ENCODE peak calls at places on chromosomes 1 and 21, in eight cellular contexts. F is heart left ventricle; Y is left ventricle myocardium inferior; T is epithelial cell of prostate; C is stimulated activated CD4-positive, alpha-beta T cell treated with anti-CD3 and anti-CD28 coated beads, Interleukin-4, amount 100 ng/mL, for 48 hours; Z is endothelial cell; M is GM12865; H is naive thymus-derived CD4-positive, alpha-beta T cell. V is an unnamed sample.

GRCh38 chr1:44835738-44836675 is 7.0 kb downstream of the PTCH2 start:
- DNase-seq in T (no peak), M (peak), Y (peak), H (peak), C (peak), Z (peak), F (peak), V (peak)

GRCh38 chr1:207868252-207868768 is 42.6 kb downstream of the CD34 start:
- DNase-seq in F (peak), Y (peak), H (peak), T (no peak), M (peak), C (no peak), Z (no peak), V (peak)

GRCh38 chr1:94805912-94806311 is 14.2 kb upstream of the SLC44A3 start:
- DNase-seq in F (peak), C (peak), T (no peak), H (peak), Z (peak), M (peak), Y (no peak), V (peak)

GRCh38 chr1:111242805-111243523 is 15.5 kb downstream of the CHI3L2 start:
- DNase-seq in F (no peak), T (no peak), M (no peak), C (no peak), Y (peak), Z (no peak), H (no peak), V (no peak)

GRCh38 chr1:183087001-183087400 is 63.8 kb downstream of the LAMC1 start:
- DNase-seq in M (no peak), Z (no peak), F (no peak), C (no peak), Y (no peak), H (no peak), T (peak), V (no peak)

GRCh38 chr1:223811634-223812101 is 34.1 kb downstream of the TP53BP2 start:
- DNase-seq in T (no peak), F (no peak), H (peak), Y (no peak), Z (no peak), C (no peak), M (peak), V (peak)

GRCh38 chr1:113871597-113872113 is at the start of gene PTPN22:
- DNase-seq in M (peak), T (peak), F (no peak), H (peak), C (peak), Y (no peak), Z (no peak), V (no peak)

GRCh38 chr1:183180213-183180612 is 5.9 kb upstream of the LAMC2 start:
- DNase-seq in F (no peak), Z (no peak), M (peak), C (no peak), H (no peak), Y (no peak), T (no peak), V (peak)

GRCh38 chr1:53198241-53198651 is 1.6 kb downstream of the CPT2 start:
- DNase-seq in C (no peak), M (no peak), T (no peak), F (no peak), H (no peak), Y (no peak), Z (no peak), V (peak)

GRCh38 chr1:205454903-205455335 is 926 bp downstream of the BLACAT1 start:
- DNase-seq in T (no peak), H (no peak), Z (no peak), Y (no peak), M (no peak), C (no peak), F (no peak), V (peak)

GRCh38 chr1:151837197-151837596 is 2.4 kb downstream of the C2CD4D start:
- DNase-seq in Y (no peak), F (peak), C (no peak), Z (no peak), T (no peak), H (no peak), M (no peak), V (no peak)

GRCh38 chr21:39535646-39536437 is 76.9 kb upstream of the B3GALT5 start:
- DNase-seq in M (no peak), Y (no peak), C (no peak), H (no peak), Z (no peak), F (no peak), T (no peak), V (no peak)

GRCh38 chr1:210232524-210233215 is at the start of gene SERTAD4:
- DNase-seq in T (peak), Y (peak), M (no peak), F (peak), Z (peak), C (no peak), H (no peak), V (peak)

GRCh38 chr1:26405281-26405915 is 5.2 kb upstream of the LIN28A start:
- DNase-seq in Z (no peak), C (no peak), M (no peak), T (no peak), Y (no peak), F (no peak), H (no peak), V (no peak)

GRCh38 chr21:16851054-16851453 is 661.8 kb upstream of the CXADR start:
- DNase-seq in Y (no peak), T (no peak), H (no peak), C (no peak), M (no peak), F (no peak), Z (no peak), V (no peak)

GRCh38 chr1:9352364-9353140 is 59.9 kb downstream of the SPSB1 start:
- DNase-seq in F (no peak), T (no peak), C (no peak), M (no peak), Z (peak), H (no peak), Y (no peak), V (no peak)

GRCh38 chr1:27601771-27602509 is 2.0 kb downstream of the AHDC1 start:
- DNase-seq in Y (peak), H (no peak), T (no peak), C (no peak), M (no peak), Z (peak), F (peak), V (no peak)

GRCh38 chr21:40602105-40602504 is 244.9 kb downstream of the DSCAM start:
- DNase-seq in Y (no peak), T (no peak), C (no peak), H (no peak), Z (no peak), M (no peak), F (no peak), V (no peak)

GRCh38 chr1:47186267-47187185 is 3.3 kb downstream of the PDZK1IP1 start:
- DNase-seq in F (no peak), Z (no peak), M (no peak), C (no peak), Y (no peak), T (no peak), H (no peak), V (no peak)

GRCh38 chr1:184686540-184686939 is 68.1 kb downstream of the EDEM3 start:
- DNase-seq in C (no peak), Z (no peak), M (no peak), F (no peak), Y (no peak), H (no peak), T (no peak), V (peak)

GRCh38 chr1:88640060-88640459 is 44.0 kb upstream of the PKN2 start:
- DNase-seq in Z (no peak), T (no peak), Y (no peak), H (no peak), M (no peak), F (no peak), C (no peak), V (no peak)

GRCh38 chr1:98940680-98941079 is 64.0 kb downstream of the PLPPR5 start:
- DNase-seq in F (no peak), T (peak), C (no peak), M (no peak), H (no peak), Y (no peak), Z (no peak), V (peak)

GRCh38 chr1:38296047-38296446 is 249.5 kb upstream of the POU3F1 start:
- DNase-seq in C (no peak), Z (no peak), F (no peak), H (no peak), T (no peak), Y (no peak), M (no peak), V (no peak)

GRCh38 chr1:18941221-18942141 is 15.0 kb downstream of the IFFO2 start:
- DNase-seq in T (peak), Z (no peak), Y (no peak), H (no peak), F (no peak), C (no peak), M (no peak), V (peak)

GRCh38 chr1:207910678-207911354 is at the start of gene CD34:
- DNase-seq in Z (peak), T (no peak), F (peak), H (no peak), M (no peak), Y (peak), C (peak), V (peak)

GRCh38 chr1:244353572-244354091 is 98.1 kb downstream of the ADSS2 start:
- DNase-seq in C (peak), H (no peak), F (no peak), M (peak), Z (no peak), Y (peak), T (peak), V (peak)

GRCh38 chr1:230548357-230548756 is 93.9 kb upstream of the COG2 start:
- DNase-seq in C (no peak), Y (no peak), F (no peak), M (no peak), T (peak), H (no peak), Z (no peak), V (no peak)

GRCh38 chr1:193819376-193819775 is 633.0 kb upstream of the B3GALT2 start:
- DNase-seq in C (no peak), F (no peak), Z (no peak), M (no peak), Y (no peak), T (no peak), H (no peak), V (no peak)